ENCODE peak calls at places on chromosomes 6 and 20, in five cellular contexts. One of them, this sample, is unnamed.

GRCh38 chr6:37308084-37308817 is 45.5 kb upstream of the RNF8 start:
- DNase-seq in H7: no peak
- DNase-seq in NCI-H1417 treated with DMSO at 0.1 percent for 48 hours: peak
- DNase-seq in midbrain: no peak
- DNase-seq in small intestine: no peak
- DNase-seq in this sample: no peak

GRCh38 chr20:32052090-32052791 is at the start of gene HCK:
- DNase-seq in H7: peak
- DNase-seq in NCI-H1417 treated with DMSO at 0.1 percent for 48 hours: no peak
- DNase-seq in midbrain: no peak
- DNase-seq in small intestine: no peak
- DNase-seq in this sample: no peak

GRCh38 chr6:29502597-29502996 is 14.8 kb upstream of the MAS1L start:
- DNase-seq in H7: no peak
- DNase-seq in NCI-H1417 treated with DMSO at 0.1 percent for 48 hours: no peak
- DNase-seq in midbrain: no peak
- DNase-seq in small intestine: no peak
- DNase-seq in this sample: no peak

GRCh38 chr20:63979549-63980316 is at the start of gene SAMD10:
- DNase-seq in H7: peak
- DNase-seq in NCI-H1417 treated with DMSO at 0.1 percent for 48 hours: no peak
- DNase-seq in midbrain: no peak
- DNase-seq in small intestine: peak
- DNase-seq in this sample: peak

GRCh38 chr20:56566621-56567020 is 33.6 kb downstream of the FAM209B start:
- DNase-seq in H7: no peak
- DNase-seq in NCI-H1417 treated with DMSO at 0.1 percent for 48 hours: no peak
- DNase-seq in midbrain: no peak
- DNase-seq in small intestine: no peak
- DNase-seq in this sample: no peak

GRCh38 chr20:58075980-58076749 is 152.3 kb downstream of the ANKRD60 start:
- DNase-seq in H7: no peak
- DNase-seq in NCI-H1417 treated with DMSO at 0.1 percent for 48 hours: no peak
- DNase-seq in midbrain: no peak
- DNase-seq in small intestine: no peak
- DNase-seq in this sample: no peak

GRCh38 chr20:37990571-37991151 is 42.6 kb downstream of the TTI1 start:
- DNase-seq in H7: no peak
- DNase-seq in NCI-H1417 treated with DMSO at 0.1 percent for 48 hours: no peak
- DNase-seq in midbrain: no peak
- DNase-seq in small intestine: peak
- DNase-seq in this sample: peak

GRCh38 chr6:121573466-121573865 is 138.0 kb downstream of the GJA1 start:
- DNase-seq in H7: no peak
- DNase-seq in NCI-H1417 treated with DMSO at 0.1 percent for 48 hours: no peak
- DNase-seq in midbrain: no peak
- DNase-seq in small intestine: no peak
- DNase-seq in this sample: no peak

GRCh38 chr6:77502966-77503365 is 39.7 kb upstream of the HTR1B start:
- DNase-seq in H7: no peak
- DNase-seq in NCI-H1417 treated with DMSO at 0.1 percent for 48 hours: no peak
- DNase-seq in midbrain: no peak
- DNase-seq in small intestine: no peak
- DNase-seq in this sample: no peak

GRCh38 chr20:17688965-17689364 is 6.9 kb upstream of the RRBP1 start:
- DNase-seq in H7: no peak
- DNase-seq in NCI-H1417 treated with DMSO at 0.1 percent for 48 hours: no peak
- DNase-seq in midbrain: no peak
- DNase-seq in small intestine: no peak
- DNase-seq in this sample: no peak

GRCh38 chr6:149783551-149783950 is 34.0 kb downstream of the PCMT1 start:
- DNase-seq in H7: no peak
- DNase-seq in NCI-H1417 treated with DMSO at 0.1 percent for 48 hours: no peak
- DNase-seq in midbrain: no peak
- DNase-seq in small intestine: no peak
- DNase-seq in this sample: no peak

GRCh38 chr20:62804021-62804631 is 509 bp upstream of the OGFR start:
- DNase-seq in H7: no peak
- DNase-seq in NCI-H1417 treated with DMSO at 0.1 percent for 48 hours: no peak
- DNase-seq in midbrain: peak
- DNase-seq in small intestine: no peak
- DNase-seq in this sample: no peak

GRCh38 chr6:487956-488355 is 96.4 kb downstream of the IRF4 start:
- DNase-seq in H7: no peak
- DNase-seq in NCI-H1417 treated with DMSO at 0.1 percent for 48 hours: no peak
- DNase-seq in midbrain: peak
- DNase-seq in small intestine: no peak
- DNase-seq in this sample: no peak

GRCh38 chr6:89818977-89819335 is 638 bp downstream of the MDN1 start:
- DNase-seq in H7: no peak
- DNase-seq in NCI-H1417 treated with DMSO at 0.1 percent for 48 hours: no peak
- DNase-seq in midbrain: no peak
- DNase-seq in small intestine: peak
- DNase-seq in this sample: no peak

GRCh38 chr20:33915726-33916331 is 77.9 kb upstream of the RALY start:
- DNase-seq in H7: peak
- DNase-seq in NCI-H1417 treated with DMSO at 0.1 percent for 48 hours: no peak
- DNase-seq in midbrain: no peak
- DNase-seq in small intestine: peak
- DNase-seq in this sample: no peak

GRCh38 chr6:135141728-135142127 is 39.4 kb upstream of the MYB start:
- DNase-seq in H7: no peak
- DNase-seq in NCI-H1417 treated with DMSO at 0.1 percent for 48 hours: no peak
- DNase-seq in midbrain: no peak
- DNase-seq in small intestine: no peak
- DNase-seq in this sample: no peak

GRCh38 chr6:81749704-81750103 is 2.8 kb downstream of the TENT5A start:
- DNase-seq in H7: no peak
- DNase-seq in NCI-H1417 treated with DMSO at 0.1 percent for 48 hours: peak
- DNase-seq in midbrain: no peak
- DNase-seq in small intestine: no peak
- DNase-seq in this sample: no peak

GRCh38 chr6:4059115-4059777 is 19.7 kb downstream of the FAM217A start:
- DNase-seq in H7: no peak
- DNase-seq in NCI-H1417 treated with DMSO at 0.1 percent for 48 hours: no peak
- DNase-seq in midbrain: no peak
- DNase-seq in small intestine: peak
- DNase-seq in this sample: no peak

GRCh38 chr6:128520436-128521301 is at the start of gene PTPRK:
- DNase-seq in H7: peak
- DNase-seq in NCI-H1417 treated with DMSO at 0.1 percent for 48 hours: no peak
- DNase-seq in midbrain: peak
- DNase-seq in small intestine: peak
- DNase-seq in this sample: peak

GRCh38 chr6:83853178-83853967 is at the start of gene RIPPLY2:
- DNase-seq in H7: peak
- DNase-seq in NCI-H1417 treated with DMSO at 0.1 percent for 48 hours: peak
- DNase-seq in midbrain: peak
- DNase-seq in small intestine: no peak
- DNase-seq in this sample: peak

GRCh38 chr6:36024154-36024760 is at the start of gene SLC26A8:
- DNase-seq in H7: peak
- DNase-seq in NCI-H1417 treated with DMSO at 0.1 percent for 48 hours: no peak
- DNase-seq in midbrain: no peak
- DNase-seq in small intestine: no peak
- DNase-seq in this sample: no peak